ENCODE peak calls at places on chromosomes 2 and 18, in eight cellular contexts. Z, N, E, R, H, T, Y and M are unnamed samples.

GRCh38 chr2:20596193-20596972 is 54.5 kb downstream of the HS1BP3 start:
- DNase-seq in Y (no peak), H (no peak), N (no peak), Z (no peak), E (peak), R (no peak), T (peak), M (no peak)

GRCh38 chr2:139067874-139068273 is 287.7 kb upstream of the NXPH2 start:
- DNase-seq in Y (no peak), H (no peak), T (no peak), R (no peak), E (no peak), N (no peak), Z (no peak), M (no peak)

GRCh38 chr2:227325824-227326195 is 759 bp downstream of the MFF start:
- DNase-seq in H (no peak), Y (peak), T (peak), R (peak), E (peak), N (peak), Z (peak), M (peak)

GRCh38 chr2:19046986-19047780 is 311.2 kb downstream of the OSR1 start:
- DNase-seq in E (no peak), Z (no peak), R (no peak), H (no peak), T (no peak), Y (no peak), N (peak), M (no peak)

GRCh38 chr2:126779286-126779605 is 119.4 kb upstream of the TEX51 start:
- DNase-seq in H (no peak), R (no peak), T (peak), Z (no peak), E (no peak), Y (no peak), N (no peak), M (no peak)

GRCh38 chr2:2735041-2735440 is 404.0 kb upstream of the MYT1L start:
- DNase-seq in E (no peak), Z (peak), H (no peak), N (no peak), T (no peak), Y (no peak), R (no peak), M (no peak)

GRCh38 chr18:6683112-6683876 is 46.2 kb upstream of the ARHGAP28 start:
- DNase-seq in R (no peak), Z (no peak), H (no peak), N (peak), E (no peak), T (no peak), Y (no peak), M (no peak)

GRCh38 chr2:14778015-14778414 is 145.5 kb downstream of the LRATD1 start:
- DNase-seq in R (no peak), H (no peak), N (no peak), E (no peak), Y (no peak), T (no peak), Z (peak), M (peak)

GRCh38 chr2:160353166-160353565 is 140.4 kb downstream of the RBMS1 start:
- DNase-seq in N (no peak), R (no peak), Z (no peak), E (no peak), H (no peak), Y (no peak), T (no peak), M (no peak)

GRCh38 chr18:60623331-60623730 is 250.8 kb upstream of the MC4R start:
- DNase-seq in Z (no peak), N (no peak), H (no peak), Y (no peak), T (no peak), E (no peak), R (no peak), M (no peak)

GRCh38 chr2:15427987-15428386 is 133.1 kb downstream of the NBAS start:
- DNase-seq in Y (no peak), R (no peak), N (no peak), Z (no peak), E (no peak), T (no peak), H (no peak), M (no peak)

GRCh38 chr2:20304411-20304810 is 46.2 kb downstream of the PUM2 start:
- DNase-seq in Y (no peak), Z (peak), H (no peak), T (no peak), N (no peak), E (no peak), R (no peak), M (peak)

GRCh38 chr2:219125225-219125885 is 35.3 kb downstream of the NHEJ1 start:
- DNase-seq in R (peak), E (peak), N (no peak), Z (peak), Y (peak), T (no peak), H (no peak), M (peak)

GRCh38 chr2:234548720-234549420 is 52.0 kb upstream of the ARL4C start:
- DNase-seq in Z (no peak), E (no peak), N (peak), T (no peak), Y (no peak), R (no peak), H (no peak), M (peak)

GRCh38 chr2:150153646-150154307 is 333.7 kb downstream of the RND3 start:
- DNase-seq in N (no peak), Z (no peak), R (no peak), T (no peak), E (no peak), H (no peak), Y (no peak), M (no peak)

GRCh38 chr2:133215477-133215876 is 352.8 kb downstream of the NCKAP5 start:
- DNase-seq in Z (no peak), T (no peak), E (no peak), Y (no peak), H (no peak), R (no peak), N (no peak), M (no peak)

GRCh38 chr2:208020253-208020652 is 5.1 kb downstream of the PLEKHM3 start:
- DNase-seq in H (no peak), R (no peak), Y (no peak), N (no peak), T (no peak), E (no peak), Z (no peak), M (no peak)

GRCh38 chr2:138579556-138579955 is 78.0 kb downstream of the SPOPL start:
- DNase-seq in N (no peak), H (no peak), R (no peak), Y (no peak), E (no peak), Z (no peak), T (no peak), M (no peak)

GRCh38 chr2:96954490-96954846 is 31.9 kb downstream of the FAM178B start:
- DNase-seq in R (no peak), Z (no peak), Y (no peak), E (no peak), H (no peak), T (no peak), N (no peak), M (no peak)

GRCh38 chr2:25309402-25309801 is 32.3 kb downstream of the DNMT3A start:
- DNase-seq in E (no peak), N (peak), Y (peak), Z (no peak), R (no peak), T (no peak), H (peak), M (no peak)

GRCh38 chr2:55949211-55949610 is 25.6 kb upstream of the EFEMP1 start:
- DNase-seq in Y (no peak), T (no peak), N (no peak), E (no peak), R (no peak), Z (no peak), H (no peak), M (no peak)

GRCh38 chr2:164015328-164016123 is 279.7 kb upstream of the FIGN start:
- DNase-seq in E (no peak), H (no peak), N (peak), R (no peak), T (peak), Y (no peak), Z (no peak), M (peak)

GRCh38 chr2:48219555-48220436 is 310.2 kb upstream of the STON1 start:
- DNase-seq in Z (no peak), H (no peak), Y (no peak), T (no peak), N (no peak), E (no peak), R (no peak), M (no peak)

GRCh38 chr18:7065736-7066135 is 51.9 kb downstream of the LAMA1 start:
- DNase-seq in E (no peak), Z (no peak), N (no peak), T (no peak), Y (no peak), H (no peak), R (no peak), M (no peak)

GRCh38 chr2:190701586-190701985 is 52.7 kb downstream of the NAB1 start:
- DNase-seq in E (no peak), Z (no peak), H (no peak), R (no peak), N (no peak), T (no peak), Y (no peak), M (no peak)

DNA sequence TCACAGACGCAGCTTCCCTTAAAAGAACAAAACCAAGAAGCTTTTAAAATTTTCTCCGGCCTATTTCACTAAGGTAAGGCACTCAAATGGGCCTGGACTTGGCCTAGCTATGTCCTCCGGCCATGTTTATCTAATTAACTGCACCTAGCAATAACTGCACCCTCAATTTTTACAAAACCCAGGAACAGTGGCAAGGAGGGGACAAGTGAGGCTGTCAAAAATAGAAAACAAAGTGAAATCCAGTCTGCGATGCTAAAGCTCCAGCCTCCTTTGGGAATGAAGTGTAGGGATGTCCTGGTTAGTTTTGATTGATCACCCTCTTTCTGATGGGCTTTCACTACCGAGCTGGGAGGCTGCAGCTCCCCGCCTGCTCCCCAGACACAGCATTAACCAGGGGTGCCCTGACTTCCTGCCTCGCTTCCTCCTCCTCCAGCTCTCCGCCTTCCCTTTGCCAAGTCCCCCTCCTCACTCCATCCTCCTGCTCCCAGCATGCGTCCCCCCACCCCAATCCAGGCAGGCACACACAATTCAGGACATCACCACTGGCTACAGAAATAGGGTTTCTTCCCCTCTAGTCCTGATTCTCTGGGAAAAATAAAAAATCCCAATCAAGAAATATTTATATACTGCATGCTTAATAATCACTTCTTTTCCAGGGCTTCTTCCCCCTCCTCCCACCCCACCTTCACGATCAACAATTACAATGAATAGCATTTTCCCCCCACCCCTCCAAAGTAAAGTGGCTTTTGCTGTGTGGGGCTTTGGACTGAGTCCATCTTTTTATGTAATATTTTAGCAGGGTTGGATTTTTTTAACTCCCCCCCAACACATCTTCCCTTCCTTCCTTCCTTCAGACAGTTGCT is 3.4 kb upstream of the POU3F3 start:
- DNase-seq in R (no peak), T (no peak), N (no peak), Y (no peak), H (no peak), Z (no peak), E (no peak), M (no peak)
- H3K4me3 ChIP-seq in R (no peak), T (no peak), N (no peak), Y (no peak), H (peak), Z (no peak), E (no peak), M (peak)

DNA sequence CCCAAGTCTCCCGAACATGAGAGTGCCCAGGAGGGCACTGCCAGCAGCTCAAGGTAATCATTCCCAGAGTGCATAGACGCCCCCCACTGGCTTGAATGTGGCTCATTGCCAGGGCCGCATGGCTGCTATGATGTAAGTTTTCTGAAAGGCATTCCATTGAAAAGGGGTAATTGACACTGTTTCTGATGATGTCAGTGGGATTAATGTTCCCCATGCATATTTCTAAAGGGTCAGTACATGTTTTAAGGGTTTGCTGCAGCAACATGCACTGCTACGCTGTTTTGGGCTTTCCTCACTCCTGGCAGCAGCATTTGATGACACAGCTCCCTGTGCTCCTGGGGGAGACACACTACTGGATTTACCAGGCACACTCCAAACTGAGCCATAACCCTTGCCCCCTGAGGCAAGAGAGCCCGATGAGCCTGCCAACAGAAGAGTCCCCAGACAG is 36.7 kb downstream of the KIAA2012 start:
- DNase-seq in N (peak), Z (no peak), R (no peak), T (no peak), E (peak), H (no peak), Y (no peak), M (peak)
- TF ChIP-seq CTCF in N (no peak), Z (no peak), R (no peak), T (no peak), E (no peak), H (no peak), Y (no peak), M (no peak)

DNA sequence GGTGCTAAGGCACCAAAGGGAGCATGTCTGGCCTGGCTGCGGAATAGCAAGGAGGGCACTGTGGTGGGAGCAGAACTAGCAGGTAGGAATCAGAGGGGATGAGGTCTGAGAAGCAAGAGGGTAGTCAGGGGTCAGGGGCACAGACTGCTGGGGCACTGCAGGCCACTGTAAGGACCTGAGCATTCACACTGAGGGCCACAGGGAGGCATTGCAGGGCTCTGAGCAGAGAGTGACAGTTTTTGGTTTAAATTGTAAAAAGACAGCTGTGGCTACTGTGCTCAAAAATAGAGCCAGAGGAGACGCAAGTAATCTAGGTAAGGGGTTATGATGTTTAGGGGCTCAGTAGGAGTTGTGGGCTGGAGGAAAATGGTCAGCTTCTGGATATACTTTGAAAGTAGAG is 41.5 kb downstream of the ARHGAP25 start:
- DNase-seq in E (no peak), T (no peak), Y (no peak), H (no peak), Z (no peak), R (no peak), N (no peak), M (no peak)
- H3K4me3 ChIP-seq in E (no peak), T (no peak), Y (no peak), H (no peak), Z (no peak), R (no peak), N (peak), M (no peak)

GRCh38 chr2:169871994-169872393 is 44.7 kb downstream of the UBR3 start:
- DNase-seq in E (no peak), Y (no peak), Z (no peak), R (no peak), N (no peak), H (no peak), T (no peak), M (no peak)

GRCh38 chr2:169877406-169877805 is 50.2 kb downstream of the UBR3 start:
- DNase-seq in T (no peak), R (no peak), Z (no peak), H (no peak), N (no peak), Y (no peak), E (no peak), M (no peak)
- TF ChIP-seq CTCF in T (no peak), R (no peak), Z (peak), H (no peak), N (peak), Y (peak), E (no peak), M (peak)

DNA sequence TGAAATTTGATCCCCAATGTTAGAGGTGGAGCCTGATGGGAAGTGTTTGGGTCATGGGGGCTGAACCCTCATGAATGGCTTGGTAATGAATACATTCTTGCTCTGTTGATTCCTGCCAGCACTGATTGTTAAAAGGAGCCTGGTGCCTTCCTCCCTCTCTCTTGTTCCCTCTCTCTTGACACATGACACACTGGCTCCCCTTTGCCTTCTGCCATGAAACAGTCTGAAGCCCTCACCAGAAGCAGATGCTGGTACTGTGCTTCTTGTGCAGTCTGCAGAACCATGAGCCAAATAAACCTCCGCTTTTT is 30.6 kb upstream of the EPC2 start:
- DNase-seq in R (no peak), N (no peak), T (no peak), Z (peak), E (no peak), Y (no peak), H (no peak), M (no peak)
- H3K4me3 ChIP-seq in R (no peak), N (no peak), T (no peak), Z (no peak), E (no peak), Y (no peak), H (no peak), M (no peak)

GRCh38 chr2:42457011-42457410 is 36.8 kb downstream of the KCNG3 start:
- DNase-seq in E (no peak), T (no peak), Z (no peak), R (no peak), Y (no peak), H (no peak), N (no peak), M (no peak)
- TF ChIP-seq CTCF in E (no peak), T (no peak), Z (peak), R (no peak), Y (no peak), H (peak), N (no peak), M (no peak)